ENCODE peak calls at places on chromosome 1, in seven cellular contexts. E, R, C, S, H, G and X are unnamed samples.

GRCh38 chr1:56080123-56080522 is 499.2 kb downstream of the PLPP3 start:
- DNase-seq in E (no peak), S (no peak), H (no peak), R (no peak), C (no peak), G (no peak), X (no peak)

GRCh38 chr1:10556430-10557005 is 81.8 kb downstream of the PEX14 start:
- DNase-seq in R (no peak), C (no peak), S (no peak), G (no peak), H (no peak), E (no peak), X (no peak)

GRCh38 chr1:11286735-11287410 is 13.9 kb downstream of the UBIAD1 start:
- DNase-seq in E (peak), G (no peak), S (no peak), C (no peak), R (no peak), H (no peak), X (no peak)

GRCh38 chr1:244788493-244789275 is 46.8 kb upstream of the COX20 start:
- DNase-seq in R (no peak), E (no peak), C (no peak), S (no peak), H (no peak), G (no peak), X (no peak)

GRCh38 chr1:246153796-246154212 is 353.3 kb downstream of the SMYD3 start:
- DNase-seq in S (no peak), C (no peak), R (no peak), E (peak), H (no peak), G (no peak), X (no peak)

GRCh38 chr1:168907053-168907452 is 178.0 kb upstream of the DPT start:
- DNase-seq in H (no peak), S (peak), E (no peak), R (no peak), C (peak), G (no peak), X (no peak)

GRCh38 chr1:69401894-69402293 is 165.8 kb upstream of the LRRC7 start:
- DNase-seq in S (peak), G (no peak), E (no peak), C (no peak), H (no peak), R (no peak), X (no peak)

GRCh38 chr1:243421784-243422183 is 165.9 kb downstream of the SDCCAG8 start:
- DNase-seq in E (peak), G (no peak), C (no peak), S (no peak), H (peak), R (no peak), X (no peak)

GRCh38 chr1:25504706-25505560 is 38.5 kb upstream of the LDLRAP1 start:
- DNase-seq in R (no peak), S (no peak), E (peak), G (no peak), H (no peak), C (no peak), X (no peak)

GRCh38 chr1:31701137-31701736 is 2.6 kb downstream of the COL16A1 start:
- DNase-seq in E (peak), S (peak), R (peak), C (peak), G (peak), H (peak), X (peak)

GRCh38 chr1:176033879-176034278 is 173.2 kb downstream of the COP1 start:
- DNase-seq in E (peak), G (no peak), R (no peak), S (no peak), H (no peak), C (no peak), X (no peak)

GRCh38 chr1:225437710-225438437 is 10.0 kb upstream of the LBR start:
- DNase-seq in C (no peak), H (no peak), R (no peak), S (no peak), G (no peak), E (peak), X (no peak)

GRCh38 chr1:225435957-225436392 is 8.1 kb upstream of the LBR start:
- DNase-seq in H (no peak), R (no peak), G (no peak), S (no peak), E (no peak), C (no peak), X (no peak)

GRCh38 chr1:225442156-225442555 is 14.3 kb upstream of the LBR start:
- DNase-seq in C (no peak), H (no peak), R (no peak), S (no peak), E (no peak), G (no peak), X (no peak)

GRCh38 chr1:225441314-225442119 is 13.7 kb upstream of the LBR start:
- DNase-seq in R (no peak), G (no peak), E (no peak), C (no peak), H (no peak), S (no peak), X (no peak)

GRCh38 chr1:225440380-225440957 is 12.6 kb upstream of the LBR start:
- DNase-seq in H (no peak), R (no peak), G (no peak), E (no peak), C (no peak), S (no peak), X (no peak)
- H3K27ac ChIP-seq in H (no peak), R (no peak), G (no peak), E (no peak), C (no peak), S (no peak), X (no peak)

GRCh38 chr1:204826970-204827369 is 43.7 kb upstream of the NFASC start:
- DNase-seq in H (no peak), S (no peak), C (no peak), E (no peak), R (no peak), G (no peak), X (no peak)
- TF ChIP-seq CTCF in H (no peak), S (peak), C (no peak), E (peak), R (peak), G (peak), X (no peak)

GRCh38 chr1:218592688-218593087 is 247.6 kb downstream of the TGFB2 start:
- DNase-seq in E (no peak), H (no peak), C (no peak), G (no peak), S (peak), R (no peak), X (no peak)
- H3K27ac ChIP-seq in E (no peak), H (no peak), C (no peak), G (peak), S (no peak), R (peak), X (no peak)

GRCh38 chr1:230860617-230861384 is 7.5 kb downstream of the C1orf198 start:
- DNase-seq in C (no peak), G (no peak), R (no peak), S (no peak), H (no peak), E (no peak), X (no peak)

GRCh38 chr1:230861489-230861888 is 6.8 kb downstream of the C1orf198 start:
- DNase-seq in S (no peak), H (no peak), R (no peak), G (no peak), E (no peak), C (no peak), X (no peak)

GRCh38 chr1:230864441-230864840 is 3.9 kb downstream of the C1orf198 start:
- DNase-seq in R (no peak), E (no peak), C (no peak), H (no peak), S (no peak), G (no peak), X (no peak)

GRCh38 chr1:230863449-230863848 is 4.9 kb downstream of the C1orf198 start:
- DNase-seq in R (no peak), S (no peak), G (no peak), C (peak), H (no peak), E (no peak), X (peak)

DNA sequence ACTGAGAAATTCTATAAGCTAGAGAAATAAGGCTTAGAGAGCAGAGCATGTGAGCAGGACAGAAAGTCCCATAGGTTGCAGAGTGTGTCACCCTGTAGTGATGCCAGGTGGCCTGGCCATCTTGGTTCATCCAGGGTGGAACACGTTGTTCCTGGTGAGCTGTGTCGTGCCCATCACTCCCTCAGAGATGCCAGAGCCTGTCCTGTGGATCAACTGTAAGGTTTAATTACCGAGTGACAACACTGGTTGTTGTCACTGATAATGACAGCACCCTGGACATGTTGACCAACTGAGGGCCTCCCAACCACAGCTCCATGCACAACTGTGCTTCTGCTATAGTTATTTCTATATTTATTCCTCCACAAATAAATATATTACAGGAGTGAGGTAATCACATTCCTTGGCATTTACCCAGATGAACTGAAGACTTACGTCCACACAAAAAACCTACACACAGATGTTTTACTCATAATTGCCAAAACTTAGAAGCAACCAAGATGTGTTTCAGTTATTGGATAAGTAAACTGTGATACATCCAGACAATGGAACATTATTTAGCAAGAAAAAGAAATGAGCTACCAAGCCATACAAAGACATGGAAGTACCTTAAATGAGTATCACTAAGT is 6.2 kb downstream of the C1orf198 start:
- DNase-seq in H (no peak), E (peak), G (no peak), C (no peak), R (no peak), S (no peak), X (peak)
- TF ChIP-seq CTCF in H (no peak), E (no peak), G (no peak), C (no peak), R (no peak), S (no peak), X (no peak)

GRCh38 chr1:16184557-16185303 is 27.7 kb downstream of the ARHGEF19 start:
- DNase-seq in S (peak), C (no peak), G (no peak), E (no peak), R (peak), H (no peak), X (no peak)

GRCh38 chr1:16183157-16183556 is 27.3 kb upstream of the EPHA2 start:
- DNase-seq in R (no peak), S (peak), G (no peak), H (no peak), E (peak), C (no peak), X (no peak)

GRCh38 chr1:16180291-16180824 is 24.5 kb upstream of the EPHA2 start:
- DNase-seq in S (no peak), E (no peak), R (no peak), C (no peak), G (no peak), H (no peak), X (no peak)

GRCh38 chr1:16183765-16184556 is 28.1 kb upstream of the EPHA2 start:
- DNase-seq in R (no peak), E (no peak), G (no peak), H (no peak), C (no peak), S (no peak), X (no peak)

DNA sequence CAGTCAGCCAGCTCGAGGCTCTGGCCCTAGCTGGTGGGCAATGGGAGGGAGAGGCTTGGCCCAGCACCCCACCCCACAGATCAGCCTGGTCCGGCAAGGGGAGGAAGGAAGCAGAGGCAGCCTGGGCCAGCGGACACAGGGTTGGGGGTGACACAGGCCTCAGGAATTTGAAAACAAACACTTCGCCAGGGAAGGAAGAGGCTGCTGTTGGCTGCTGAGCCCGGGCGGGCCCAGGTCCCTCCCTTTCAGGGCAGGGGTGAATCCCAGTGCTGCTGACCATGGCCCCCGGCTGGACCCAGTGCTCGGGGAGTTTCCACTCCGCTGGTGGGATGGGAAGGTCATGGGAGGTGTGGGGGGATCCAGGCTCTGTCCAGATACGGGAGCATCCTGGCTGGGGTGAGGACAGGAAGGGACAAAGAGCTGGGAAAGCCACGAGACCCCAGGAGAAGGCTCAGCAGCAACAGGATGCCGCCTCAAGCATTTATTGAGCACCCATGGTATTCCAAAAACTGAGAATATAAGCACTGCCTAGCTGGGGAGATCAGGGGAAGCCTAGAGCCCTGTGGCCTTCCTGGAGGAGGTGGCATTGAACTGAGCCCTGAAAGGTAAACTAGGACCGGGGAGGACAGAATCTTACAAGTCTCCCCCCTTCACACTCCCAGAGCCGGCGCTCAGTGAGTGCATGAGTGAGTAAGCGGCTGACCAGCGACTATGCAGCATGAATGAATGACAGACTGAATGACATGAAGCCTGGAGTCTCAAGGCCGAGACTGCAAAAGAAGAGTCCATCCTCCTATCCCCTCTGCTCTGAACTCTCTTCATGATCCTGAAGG is 26.2 kb upstream of the EPHA2 start:
- DNase-seq in R (no peak), E (peak), C (peak), S (peak), H (peak), G (no peak), X (peak)
- H3K27ac ChIP-seq in R (peak), E (peak), C (peak), S (peak), H (peak), G (peak), X (peak)

DNA sequence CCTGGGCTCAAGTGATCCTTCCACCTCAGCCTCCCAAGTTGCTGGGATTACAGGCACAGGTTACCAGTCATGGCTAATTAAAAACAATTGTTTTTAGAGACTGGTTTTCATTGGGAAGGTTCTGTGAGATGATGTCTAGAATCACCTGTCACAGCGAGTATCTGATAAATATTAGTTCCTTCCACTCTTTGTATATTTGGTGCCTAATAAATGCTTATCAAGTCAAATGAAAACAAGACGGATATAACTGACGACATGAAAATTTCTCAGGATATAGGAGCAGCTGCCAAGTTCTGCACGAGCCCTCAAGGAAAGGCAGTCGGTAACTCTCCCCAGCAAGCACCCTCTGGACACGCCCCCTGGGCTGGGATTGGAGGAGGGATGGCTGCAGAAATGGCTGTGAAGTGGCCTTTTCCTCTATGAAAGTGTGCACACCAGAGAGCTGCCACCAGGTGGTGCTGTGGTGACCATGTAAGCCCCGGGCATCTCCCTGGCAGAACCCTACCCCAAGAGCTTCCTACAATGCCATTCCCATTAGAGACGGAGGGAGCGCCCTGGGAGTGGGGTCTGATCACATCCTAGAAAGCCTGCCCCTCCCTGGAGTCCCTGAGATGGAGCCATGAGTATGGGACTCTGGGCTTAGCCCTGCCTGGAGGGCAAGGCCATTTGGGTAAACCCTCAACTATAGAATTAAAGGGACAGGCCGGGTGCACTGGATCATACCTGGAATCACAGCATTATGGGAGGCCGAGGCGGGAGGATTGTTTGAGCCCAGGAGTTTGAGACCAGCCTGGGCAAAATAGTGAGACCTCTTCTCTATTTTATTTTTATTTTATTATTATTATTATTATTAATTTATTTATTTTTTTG is 50.9 kb downstream of the HTR6 start:
- DNase-seq in R (peak), C (peak), H (peak), S (peak), E (peak), G (peak), X (peak)
- TF ChIP-seq CTCF in R (peak), C (peak), H (no peak), S (peak), E (peak), G (peak), X (peak)

GRCh38 chr1:8625981-8626898 is 191.2 kb downstream of the RERE start:
- DNase-seq in E (peak), G (no peak), R (peak), C (no peak), H (no peak), S (peak), X (no peak)

GRCh38 chr1:8627728-8628127 is 189.7 kb downstream of the RERE start:
- DNase-seq in S (no peak), H (no peak), E (no peak), C (no peak), R (no peak), G (no peak), X (no peak)

GRCh38 chr1:8631163-8631562 is 186.3 kb downstream of the RERE start:
- DNase-seq in E (no peak), R (no peak), H (no peak), C (no peak), G (no peak), S (no peak), X (no peak)

GRCh38 chr1:8632092-8632491 is 185.3 kb downstream of the RERE start:
- DNase-seq in G (no peak), H (no peak), S (no peak), C (no peak), E (no peak), R (no peak), X (no peak)

DNA sequence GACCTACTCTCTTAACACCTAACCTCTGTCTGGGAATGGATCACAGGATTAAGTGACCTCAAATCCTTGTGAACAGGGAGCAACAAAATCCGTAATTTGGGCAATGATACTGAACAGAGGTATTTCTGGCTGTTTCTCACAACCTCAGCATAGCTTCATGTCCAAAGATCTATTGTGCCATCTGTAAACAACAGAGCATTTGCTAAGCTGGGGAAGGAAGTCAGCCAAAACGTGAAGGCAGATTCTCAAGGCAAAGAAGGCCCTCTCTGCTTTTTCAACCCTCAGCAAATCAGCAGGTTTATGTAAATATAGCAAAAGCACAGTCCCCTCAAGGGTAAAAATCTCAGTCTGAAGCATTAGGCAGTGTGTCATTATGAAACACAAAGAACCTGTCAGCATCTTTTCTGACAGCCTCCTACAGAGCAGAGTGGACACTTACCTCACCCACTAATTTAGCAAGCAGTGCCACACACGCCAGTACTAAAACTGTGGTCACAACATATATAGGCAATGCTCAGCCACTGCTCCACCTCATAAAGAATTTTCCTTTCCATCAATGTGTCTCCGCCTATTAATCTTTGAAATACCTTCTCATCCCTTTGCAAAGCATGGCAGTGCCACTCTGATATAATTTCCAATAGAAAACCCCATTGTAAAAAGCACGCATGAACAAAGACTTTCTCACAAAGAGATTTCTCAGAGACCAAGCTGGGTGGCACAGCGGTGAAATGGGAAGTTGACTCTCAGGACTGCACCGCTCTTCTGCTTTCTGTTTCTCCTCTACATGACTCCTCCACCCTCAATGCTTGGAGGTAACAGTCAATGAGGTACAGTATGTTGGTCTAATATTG is 188.0 kb downstream of the RERE start:
- DNase-seq in E (peak), G (no peak), S (no peak), C (no peak), R (no peak), H (no peak), X (no peak)
- H3K27ac ChIP-seq in E (no peak), G (no peak), S (no peak), C (no peak), R (no peak), H (no peak), X (peak)

GRCh38 chr1:93503816-93504215 is 55.9 kb downstream of the FNBP1L start:
- DNase-seq in C (no peak), G (no peak), S (no peak), R (no peak), H (no peak), E (no peak), X (no peak)

GRCh38 chr1:93504247-93505033 is 56.5 kb downstream of the FNBP1L start:
- DNase-seq in G (no peak), E (no peak), S (no peak), R (no peak), C (no peak), H (no peak), X (no peak)

GRCh38 chr1:93502561-93502960 is 54.6 kb downstream of the FNBP1L start:
- DNase-seq in H (no peak), S (peak), E (no peak), C (no peak), R (no peak), G (no peak), X (no peak)

GRCh38 chr1:93501829-93502369 is 54.0 kb downstream of the FNBP1L start:
- DNase-seq in G (no peak), H (no peak), C (no peak), E (no peak), R (no peak), S (no peak), X (no peak)

GRCh38 chr1:93503163-93503562 is 55.2 kb downstream of the FNBP1L start:
- DNase-seq in H (no peak), C (no peak), E (no peak), S (no peak), R (no peak), G (no peak), X (no peak)
- TF ChIP-seq CTCF in H (no peak), C (no peak), E (no peak), S (no peak), R (no peak), G (no peak), X (no peak)